ENCODE peak calls at places on chromosomes 4 and X, in six cellular contexts. A, D, N, O, Q and U are unnamed samples.

GRCh38 chrX:150879855-150880807 is 18.3 kb downstream of the CD99L2 start:
- DNase-seq in N (no peak), O (no peak), Q (no peak), A (no peak), D (no peak), U (no peak)

GRCh38 chrX:80223922-80224579 is 196.2 kb upstream of the TENT5D start:
- DNase-seq in O (no peak), A (no peak), N (no peak), Q (no peak), D (no peak), U (no peak)

GRCh38 chrX:76195579-76195978 is 22.7 kb downstream of the PBDC1 start:
- DNase-seq in D (no peak), O (no peak), A (no peak), Q (no peak), N (no peak), U (no peak)

GRCh38 chr4:55658657-55659056 is 22.6 kb upstream of the NMU start:
- DNase-seq in D (no peak), A (no peak), N (no peak), Q (no peak), O (no peak), U (no peak)

GRCh38 chr4:151093203-151093602 is 6.2 kb upstream of the RPS3A start:
- DNase-seq in A (no peak), N (no peak), Q (no peak), D (no peak), O (no peak), U (no peak)

GRCh38 chrX:104254442-104255115 is at the start of gene ESX1:
- DNase-seq in D (no peak), O (no peak), A (no peak), Q (no peak), N (no peak), U (no peak)

GRCh38 chrX:140572724-140573123 is 67.9 kb upstream of the SOX3 start:
- DNase-seq in A (peak; percentile 14), N (no peak), D (peak; percentile 44), Q (peak; percentile 10), O (no peak), U (peak; percentile 10)

GRCh38 chr4:108045687-108046024 is 56.0 kb downstream of the HADH start:
- DNase-seq in D (peak; percentile 66), Q (peak; percentile 18), N (no peak), O (no peak), A (no peak), U (peak; percentile 48)

GRCh38 chr4:125244848-125245450 is 69.8 kb upstream of the FAT4 start:
- DNase-seq in O (no peak), Q (no peak), D (no peak), A (no peak), N (no peak), U (no peak)

GRCh38 chr4:36163198-36163597 is 81.1 kb downstream of the ARAP2 start:
- DNase-seq in D (no peak), Q (no peak), N (no peak), O (no peak), A (no peak), U (no peak)

GRCh38 chr4:29756966-29757365 is 963.2 kb upstream of the PCDH7 start:
- DNase-seq in N (no peak), A (no peak), D (no peak), Q (no peak), O (no peak), U (no peak)

GRCh38 chrX:153685751-153686676 is 1.7 kb upstream of the SLC6A8 start:
- DNase-seq in D (no peak), A (no peak), N (no peak), O (no peak), Q (no peak), U (peak; percentile 47)

GRCh38 chr4:56147371-56147770 is 198.6 kb downstream of the CEP135 start:
- DNase-seq in A (no peak), O (no peak), Q (no peak), D (no peak), N (no peak), U (no peak)

GRCh38 chr4:86558258-86558657 is 35.9 kb upstream of the PTPN13 start:
- DNase-seq in D (no peak), A (no peak), O (no peak), Q (no peak), N (no peak), U (no peak)

GRCh38 chrX:134935286-134935685 is 55.5 kb upstream of the SMIM10 start:
- DNase-seq in O (no peak), Q (no peak), N (no peak), D (no peak), A (no peak), U (no peak)

GRCh38 chr4:38871593-38871992 is 4.0 kb downstream of the FAM114A1 start:
- DNase-seq in D (no peak), O (no peak), A (no peak), N (no peak), Q (no peak), U (no peak)

GRCh38 chr4:77203380-77204197 is 46.6 kb downstream of the CCNG2 start:
- DNase-seq in N (peak; percentile 20), O (peak; percentile 23), D (peak; percentile 82), Q (peak; percentile 69), A (peak; percentile 80), U (peak; percentile 51)

GRCh38 chr4:26124753-26125236 is 196.0 kb upstream of the RBPJ start:
- DNase-seq in O (no peak), A (no peak), D (no peak), N (no peak), Q (no peak), U (no peak)

GRCh38 chrX:53594354-53594753 is 92.2 kb downstream of the HUWE1 start:
- DNase-seq in Q (no peak), D (no peak), A (no peak), N (no peak), O (no peak), U (no peak)

GRCh38 chr4:56880572-56880971 is 27.1 kb upstream of the REST start:
- DNase-seq in A (no peak), D (no peak), N (no peak), O (no peak), Q (no peak), U (no peak)

GRCh38 chr4:82891728-82892466 is 944 bp upstream of the SEC31A start:
- DNase-seq in A (no peak), D (no peak), Q (no peak), N (no peak), O (no peak), U (no peak)

GRCh38 chrX:110759785-110760184 is 35.8 kb downstream of the CHRDL1 start:
- DNase-seq in D (no peak), A (no peak), Q (no peak), N (no peak), O (no peak), U (no peak)

GRCh38 chr4:105145059-105145912 is 1.4 kb upstream of the TET2 start:
- DNase-seq in N (no peak), D (no peak), O (no peak), A (no peak), Q (no peak), U (no peak)

GRCh38 chr4:172842759-172843158 is 325.9 kb upstream of the GALNT7 start:
- DNase-seq in A (peak; percentile 46), N (no peak), O (no peak), Q (no peak), D (no peak), U (no peak)

GRCh38 chr4:26105815-26106699 is 192.0 kb downstream of the SMIM20 start:
- DNase-seq in N (no peak), Q (no peak), D (no peak), A (no peak), O (no peak), U (no peak)

GRCh38 chrX:124938715-124939114 is 381.0 kb upstream of the TEX13C start:
- DNase-seq in O (no peak), Q (no peak), A (no peak), D (no peak), N (no peak), U (no peak)

GRCh38 chrX:124940536-124940935 is 379.1 kb upstream of the TEX13C start:
- DNase-seq in O (no peak), A (no peak), N (no peak), D (no peak), Q (no peak), U (no peak)
- H3K27ac ChIP-seq in O (no peak overlapping the region), A (no peak overlapping the region), N (no peak overlapping the region), D (no peak overlapping the region), Q (no peak overlapping the region), U (no peak overlapping the region)

GRCh38 chrX:111880735-111881134 is 4.8 kb downstream of the TRPC5OS start:
- DNase-seq in Q (no peak), N (no peak), O (no peak), A (no peak), D (no peak), U (no peak)

GRCh38 chrX:111874241-111874640 is 1.7 kb upstream of the TRPC5OS start:
- DNase-seq in O (no peak), D (no peak), Q (no peak), A (no peak), N (no peak), U (no peak)

GRCh38 chrX:111876646-111877045 is 665 bp downstream of the TRPC5OS start:
- DNase-seq in Q (no peak), A (no peak), O (no peak), D (no peak), N (no peak), U (no peak)

GRCh38 chrX:111877681-111878080 is 1.7 kb downstream of the TRPC5OS start:
- DNase-seq in A (no peak), N (no peak), Q (no peak), D (no peak), O (no peak), U (no peak)

GRCh38 chrX:111875881-111876280 is at the start of gene TRPC5OS:
- DNase-seq in N (no peak), O (no peak), D (no peak), Q (no peak), A (no peak), U (no peak)
- H3K4me3 ChIP-seq in N (no peak within 1 kb of the TSS), O (no peak within 1 kb of the TSS), D (no peak within 1 kb of the TSS), Q (no peak within 1 kb of the TSS), A (no peak within 1 kb of the TSS), U (no peak within 1 kb of the TSS)

DNA sequence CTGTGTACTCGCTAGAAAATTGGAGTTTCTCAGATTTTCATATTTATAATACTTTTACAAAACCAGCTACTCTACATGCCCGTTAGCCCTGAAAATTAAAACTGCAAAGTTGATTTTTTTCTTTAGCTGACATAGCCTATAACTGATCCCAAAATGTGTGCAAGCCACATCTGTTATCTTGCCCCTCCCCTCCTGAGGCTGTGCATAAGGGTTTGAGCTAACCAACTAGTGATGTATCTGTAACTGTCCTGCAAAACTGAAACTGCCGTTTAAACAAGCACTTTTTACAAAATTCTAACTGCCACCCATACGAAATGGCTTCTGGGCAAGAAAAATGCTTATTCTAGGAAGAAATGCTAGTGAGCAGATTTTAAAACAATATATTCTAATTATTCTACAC is 59.1 kb downstream of the EDNRA start:
- DNase-seq in N (no peak), O (no peak), D (no peak), A (no peak), Q (no peak), U (no peak)
- H3K4me1 ChIP-seq in N (peaks cover 2% of the 10 kb centered on the region), O (peaks cover 8% of the 10 kb centered on the region), D (no peaks in the 10 kb centered on the region), A (no peaks in the 10 kb centered on the region), Q (no peaks in the 10 kb centered on the region), U (no peaks in the 10 kb centered on the region)

DNA sequence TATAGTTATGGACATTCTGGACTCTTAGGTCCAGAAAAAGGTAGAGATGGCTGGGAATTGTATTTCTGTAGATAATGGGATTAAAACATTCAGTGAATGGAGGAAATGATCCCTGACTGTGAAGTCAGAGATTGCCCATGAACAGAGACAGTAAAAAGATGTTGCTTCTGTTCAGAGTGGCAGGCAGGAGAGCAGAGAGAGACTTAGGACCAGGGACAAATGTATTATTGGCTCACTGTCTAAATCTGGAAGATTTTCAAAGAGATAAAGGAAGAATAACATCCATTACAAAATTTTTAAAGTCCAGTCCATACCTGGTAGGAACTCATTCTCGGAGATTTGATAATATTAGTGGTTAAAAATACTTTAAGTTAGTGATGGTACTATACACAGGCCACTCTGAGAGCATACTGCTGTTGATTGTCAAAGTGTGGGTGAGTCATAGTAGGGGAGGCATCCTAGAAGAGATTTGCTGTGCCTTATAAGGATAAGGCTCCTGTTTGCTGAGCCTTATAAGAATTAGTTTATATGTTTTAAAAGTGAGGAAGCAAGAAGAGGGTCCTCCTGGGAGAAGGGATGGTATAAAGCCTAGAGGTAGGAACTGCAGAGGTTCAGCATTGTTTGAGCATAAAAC is 53.0 kb downstream of the JADE3 start:
- DNase-seq in N (no peak), Q (no peak), O (no peak), A (no peak), D (no peak), U (no peak)
- H3K27ac ChIP-seq in N (no peak overlapping the region), Q (no peak overlapping the region), O (no peak overlapping the region), A (no peak overlapping the region), D (no peak overlapping the region), U (no peak overlapping the region)